ENCODE peak calls at places on chromosomes 5 and 9, in four cellular contexts. One of them, this sample, is unnamed.

GRCh38 chr5:122584411-122585110 is 190.3 kb upstream of the SNX2 start:
- DNase-seq in heart left ventricle: no peak
- DNase-seq in GM12878: no peak
- DNase-seq in Peyer's patch: no peak
- DNase-seq in this sample: no peak

GRCh38 chr5:10703676-10704075 is 57.4 kb downstream of the DAP start:
- DNase-seq in GM12878: no peak
- DNase-seq in heart left ventricle: no peak
- DNase-seq in Peyer's patch: peak; percentile 77
- DNase-seq in this sample: no peak

GRCh38 chr5:82884821-82885471 is 192.2 kb downstream of the TMEM167A start:
- DNase-seq in Peyer's patch: no peak
- DNase-seq in heart left ventricle: no peak
- DNase-seq in GM12878: no peak
- DNase-seq in this sample: no peak

GRCh38 chr9:119802621-119803020 is 433.4 kb upstream of the BRINP1 start:
- DNase-seq in GM12878: no peak
- DNase-seq in Peyer's patch: no peak
- DNase-seq in heart left ventricle: peak; percentile 28
- DNase-seq in this sample: peak; percentile 45

GRCh38 chr5:1762878-1763547 is 36.6 kb downstream of the MRPL36 start:
- DNase-seq in Peyer's patch: no peak
- DNase-seq in GM12878: no peak
- DNase-seq in heart left ventricle: no peak
- DNase-seq in this sample: no peak

GRCh38 chr9:130142635-130143034 is 29.6 kb upstream of the NCS1 start:
- DNase-seq in GM12878: no peak
- DNase-seq in Peyer's patch: no peak
- DNase-seq in heart left ventricle: no peak
- DNase-seq in this sample: no peak

GRCh38 chr5:134245101-134245604 is 19.3 kb upstream of the PPP2CA start:
- DNase-seq in heart left ventricle: peak; percentile 54
- DNase-seq in Peyer's patch: no peak
- DNase-seq in GM12878: no peak
- DNase-seq in this sample: no peak

GRCh38 chr9:2093920-2094597 is 78.9 kb downstream of the SMARCA2 start:
- DNase-seq in heart left ventricle: no peak
- DNase-seq in Peyer's patch: no peak
- DNase-seq in GM12878: no peak
- DNase-seq in this sample: no peak

GRCh38 chr5:53010819-53011218 is 21.7 kb downstream of the ITGA2 start:
- DNase-seq in heart left ventricle: no peak
- DNase-seq in Peyer's patch: no peak
- DNase-seq in GM12878: no peak
- DNase-seq in this sample: no peak

GRCh38 chr5:154087260-154087659 is 48.5 kb downstream of the MFAP3 start:
- DNase-seq in heart left ventricle: no peak
- DNase-seq in GM12878: no peak
- DNase-seq in Peyer's patch: no peak
- DNase-seq in this sample: no peak

GRCh38 chr9:137823986-137824771 is 53.4 kb upstream of the CACNA1B start:
- DNase-seq in GM12878: no peak
- DNase-seq in heart left ventricle: no peak
- DNase-seq in Peyer's patch: no peak
- DNase-seq in this sample: no peak

GRCh38 chr9:117783828-117784227 is 79.6 kb downstream of the TLR4 start:
- DNase-seq in GM12878: peak; percentile 67
- DNase-seq in heart left ventricle: no peak
- DNase-seq in Peyer's patch: no peak
- DNase-seq in this sample: no peak

GRCh38 chr9:131598121-131598520 is 52.8 kb downstream of the PRRT1B start:
- DNase-seq in Peyer's patch: no peak
- DNase-seq in GM12878: no peak
- DNase-seq in heart left ventricle: peak; percentile 44
- DNase-seq in this sample: no peak

GRCh38 chr5:93915142-93915553 is 173.7 kb upstream of the POU5F2 start:
- DNase-seq in heart left ventricle: no peak
- DNase-seq in GM12878: peak; percentile 5
- DNase-seq in Peyer's patch: no peak
- DNase-seq in this sample: no peak

GRCh38 chr5:471750-472058 is 28.7 kb downstream of the EXOC3 start:
- DNase-seq in GM12878: no peak
- DNase-seq in Peyer's patch: no peak
- DNase-seq in heart left ventricle: no peak
- DNase-seq in this sample: no peak

GRCh38 chr5:73182282-73182681 is 9.3 kb downstream of the TMEM174 start:
- DNase-seq in heart left ventricle: no peak
- DNase-seq in GM12878: no peak
- DNase-seq in Peyer's patch: no peak
- DNase-seq in this sample: no peak

GRCh38 chr5:84724181-84724580 is 339.5 kb upstream of the EDIL3 start:
- DNase-seq in heart left ventricle: no peak
- DNase-seq in GM12878: no peak
- DNase-seq in Peyer's patch: no peak
- DNase-seq in this sample: no peak

GRCh38 chr5:167255931-167256330 is 1035.5 kb upstream of the WWC1 start:
- DNase-seq in Peyer's patch: no peak
- DNase-seq in heart left ventricle: no peak
- DNase-seq in GM12878: no peak
- DNase-seq in this sample: no peak

GRCh38 chr5:541888-542692 is 17.8 kb upstream of the SLC9A3 start:
- DNase-seq in Peyer's patch: peak; percentile 48
- DNase-seq in GM12878: no peak
- DNase-seq in heart left ventricle: no peak
- DNase-seq in this sample: no peak

GRCh38 chr5:168443533-168443932 is 42.7 kb upstream of the RARS1 start:
- DNase-seq in GM12878: no peak
- DNase-seq in heart left ventricle: no peak
- DNase-seq in Peyer's patch: no peak
- DNase-seq in this sample: no peak

GRCh38 chr5:87276655-87277054 is 9.0 kb downstream of the RASA1 start:
- DNase-seq in GM12878: no peak
- DNase-seq in heart left ventricle: no peak
- DNase-seq in Peyer's patch: no peak
- DNase-seq in this sample: no peak

GRCh38 chr9:115226152-115226551 is 108.2 kb upstream of the TNC start:
- DNase-seq in GM12878: no peak
- DNase-seq in Peyer's patch: no peak
- DNase-seq in heart left ventricle: no peak
- DNase-seq in this sample: no peak
- TF ChIP-seq CTCF in GM12878: no peak
- TF ChIP-seq CTCF in Peyer's patch: no peak
- TF ChIP-seq CTCF in heart left ventricle: no peak
- TF ChIP-seq CTCF in this sample: no peak

GRCh38 chr9:37800631-37801286 is at the start of gene DCAF10:
- DNase-seq in heart left ventricle: peak; percentile 87
- DNase-seq in Peyer's patch: peak; percentile 93
- DNase-seq in GM12878: peak; percentile 40
- DNase-seq in this sample: peak; percentile 88
- H3K27ac ChIP-seq in heart left ventricle: peak within 1 kb of the TSS; percentile 92
- H3K27ac ChIP-seq in Peyer's patch: peak within 1 kb of the TSS; percentile 90
- H3K27ac ChIP-seq in GM12878: peak within 1 kb of the TSS; percentile 83
- H3K27ac ChIP-seq in this sample: peak within 1 kb of the TSS; percentile 86

GRCh38 chr5:146475190-146475801 is 28.2 kb downstream of the TCERG1 start:
- DNase-seq in GM12878: no peak
- DNase-seq in heart left ventricle: no peak
- DNase-seq in Peyer's patch: no peak
- DNase-seq in this sample: no peak
- TF ChIP-seq CTCF in GM12878: peak; percentile 31
- TF ChIP-seq CTCF in heart left ventricle: no peak
- TF ChIP-seq CTCF in Peyer's patch: no peak
- TF ChIP-seq CTCF in this sample: no peak

DNA sequence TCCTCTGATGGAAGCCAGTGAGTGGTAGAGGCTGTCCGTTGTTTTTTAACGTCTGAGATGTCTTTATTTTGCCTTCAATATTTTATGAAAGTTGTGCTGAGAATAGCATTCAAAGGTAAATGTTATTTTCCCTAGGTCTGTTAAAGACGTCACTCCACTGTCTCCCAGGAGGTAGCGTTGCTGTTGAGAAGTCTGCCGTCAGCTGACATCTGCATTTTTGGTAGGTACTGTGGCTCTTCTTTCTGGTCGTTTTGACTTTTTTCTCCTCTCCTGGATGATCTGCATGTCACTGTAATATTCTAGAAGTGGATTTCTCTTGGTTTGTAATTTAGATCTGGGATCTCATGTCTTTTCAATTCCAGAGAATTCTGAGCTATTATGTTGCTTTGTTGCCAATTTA is 26.4 kb downstream of the SURF6 start:
- DNase-seq in GM12878: no peak
- DNase-seq in heart left ventricle: no peak
- DNase-seq in Peyer's patch: no peak
- DNase-seq in this sample: no peak
- H3K27ac ChIP-seq in GM12878: no peak overlapping the region
- H3K27ac ChIP-seq in heart left ventricle: no peak overlapping the region
- H3K27ac ChIP-seq in Peyer's patch: no peak overlapping the region
- H3K27ac ChIP-seq in this sample: no peak overlapping the region

DNA sequence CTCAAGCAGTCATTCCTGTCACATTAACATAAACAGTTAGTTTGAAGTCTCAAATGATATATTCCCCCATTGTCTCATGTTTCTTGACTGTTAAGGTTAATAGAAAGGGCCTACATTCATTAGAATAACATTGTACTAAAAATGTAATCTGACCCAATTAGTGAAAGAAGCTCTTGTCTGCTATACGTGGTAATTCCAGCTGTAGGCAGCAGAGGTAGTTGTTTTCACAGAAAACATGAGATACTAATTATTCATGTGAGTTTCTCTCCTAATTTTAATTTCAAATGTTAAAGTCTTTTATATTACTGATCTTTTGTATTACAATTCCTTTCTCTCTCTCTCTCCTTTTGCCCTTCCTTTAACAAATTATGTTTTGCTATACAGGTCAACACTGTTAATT is 26.0 kb upstream of the AP3B1 start:
- DNase-seq in Peyer's patch: no peak
- DNase-seq in GM12878: no peak
- DNase-seq in heart left ventricle: no peak
- DNase-seq in this sample: no peak
- TF ChIP-seq CTCF in Peyer's patch: peak; percentile 66
- TF ChIP-seq CTCF in GM12878: peak; percentile 54
- TF ChIP-seq CTCF in heart left ventricle: peak; percentile 49
- TF ChIP-seq CTCF in this sample: peak; percentile 63

GRCh38 chr9:122113574-122113973 is 20.5 kb upstream of the TTLL11 start:
- DNase-seq in Peyer's patch: no peak
- DNase-seq in heart left ventricle: no peak
- DNase-seq in GM12878: no peak
- DNase-seq in this sample: no peak

GRCh38 chr9:122118343-122119165 is 25.4 kb upstream of the TTLL11 start:
- DNase-seq in Peyer's patch: no peak
- DNase-seq in GM12878: no peak
- DNase-seq in heart left ventricle: no peak
- DNase-seq in this sample: no peak

GRCh38 chr9:122115176-122116035 is 22.3 kb upstream of the TTLL11 start:
- DNase-seq in heart left ventricle: no peak
- DNase-seq in Peyer's patch: no peak
- DNase-seq in GM12878: no peak
- DNase-seq in this sample: no peak

GRCh38 chr9:122116448-122117173 is 23.5 kb upstream of the TTLL11 start:
- DNase-seq in GM12878: no peak
- DNase-seq in heart left ventricle: no peak
- DNase-seq in Peyer's patch: no peak
- DNase-seq in this sample: no peak

GRCh38 chr9:122116040-122116439 is 22.9 kb upstream of the TTLL11 start:
- DNase-seq in GM12878: no peak
- DNase-seq in Peyer's patch: no peak
- DNase-seq in heart left ventricle: no peak
- DNase-seq in this sample: no peak
- H3K27ac ChIP-seq in GM12878: no peak overlapping the region
- H3K27ac ChIP-seq in Peyer's patch: no peak overlapping the region
- H3K27ac ChIP-seq in heart left ventricle: no peak overlapping the region
- H3K27ac ChIP-seq in this sample: no peak overlapping the region

DNA sequence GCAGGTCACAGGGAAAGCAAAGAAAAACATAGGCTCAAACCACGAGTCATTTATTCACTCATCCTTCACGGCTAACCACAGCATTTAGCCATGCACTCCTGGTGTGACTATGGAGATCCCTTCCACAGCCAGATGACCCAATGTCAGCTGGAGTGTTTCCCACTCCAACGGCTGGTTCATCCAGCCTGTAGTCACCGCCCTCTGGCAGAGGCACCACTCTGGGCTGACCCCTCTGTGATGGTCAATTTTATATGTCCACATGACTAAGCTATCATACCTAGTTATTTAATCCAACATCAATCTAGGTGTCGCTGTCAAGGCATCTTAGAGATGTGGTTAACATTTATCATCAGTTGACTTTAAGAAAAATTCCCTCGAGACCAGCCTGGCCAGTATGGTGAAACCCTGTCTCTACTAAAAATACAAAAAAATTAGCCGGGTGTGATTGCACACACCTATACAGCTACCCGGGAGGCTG is 9.5 kb upstream of the PHF19 start:
- DNase-seq in heart left ventricle: no peak
- DNase-seq in GM12878: no peak
- DNase-seq in Peyer's patch: no peak
- DNase-seq in this sample: peak; percentile 30
- TF ChIP-seq CTCF in heart left ventricle: no peak
- TF ChIP-seq CTCF in GM12878: no peak
- TF ChIP-seq CTCF in Peyer's patch: no peak
- TF ChIP-seq CTCF in this sample: no peak

DNA sequence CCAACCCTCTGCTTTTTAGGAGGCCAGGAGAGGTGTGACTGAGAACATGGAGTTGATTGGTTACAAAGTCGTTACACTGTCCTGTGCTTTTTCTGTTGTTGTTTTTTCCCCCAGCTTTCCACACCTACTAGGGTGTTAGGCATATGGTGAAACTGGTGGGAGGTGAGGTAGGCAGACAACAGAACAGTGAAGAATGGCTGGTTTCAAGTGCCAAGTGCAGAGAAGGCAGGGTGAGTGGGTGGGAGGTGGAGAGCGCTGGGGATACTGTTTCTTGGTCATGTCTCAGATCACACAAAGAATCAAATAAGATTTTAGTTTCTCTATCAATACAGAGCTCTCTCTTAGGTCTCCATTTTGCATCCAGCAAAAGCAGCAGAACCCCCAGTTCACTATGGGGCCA is 2.2 kb upstream of the SPTAN1 start:
- DNase-seq in GM12878: no peak
- DNase-seq in Peyer's patch: no peak
- DNase-seq in heart left ventricle: no peak
- DNase-seq in this sample: no peak
- H3K27ac ChIP-seq in GM12878: no peak overlapping the region
- H3K27ac ChIP-seq in Peyer's patch: peak overlapping the region; percentile 99
- H3K27ac ChIP-seq in heart left ventricle: peak overlapping the region; percentile 96
- H3K27ac ChIP-seq in this sample: peak overlapping the region; percentile 99

GRCh38 chr5:21615195-21615765 is 1237.9 kb downstream of the CDH12 start:
- DNase-seq in heart left ventricle: no peak
- DNase-seq in GM12878: no peak
- DNase-seq in Peyer's patch: no peak
- DNase-seq in this sample: no peak

DNA sequence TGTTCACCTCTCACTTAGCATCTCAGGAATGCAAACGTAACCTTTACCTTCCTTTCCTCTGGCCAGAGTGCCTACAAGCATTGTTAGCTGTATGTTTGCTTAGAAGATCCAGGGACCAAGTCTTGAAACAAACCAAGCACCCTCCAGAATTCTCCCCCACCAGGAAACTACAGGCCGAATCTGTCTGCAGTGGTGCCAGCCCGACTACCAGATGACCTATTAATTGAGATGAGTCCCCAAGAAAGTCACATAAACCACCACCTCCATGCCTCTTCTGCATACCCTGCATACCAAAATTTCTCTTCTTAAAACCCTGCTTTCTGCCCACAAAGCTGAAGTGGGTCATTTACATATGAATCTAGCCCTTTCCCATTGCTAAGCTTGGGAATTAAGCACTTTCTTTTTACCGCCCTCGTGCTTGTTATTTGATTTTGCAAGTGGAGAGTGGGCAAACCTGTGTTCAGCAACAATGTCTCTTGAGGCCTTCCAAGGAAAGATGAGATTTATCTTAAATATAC is 1239.1 kb downstream of the CDH12 start:
- DNase-seq in GM12878: no peak
- DNase-seq in heart left ventricle: no peak
- DNase-seq in Peyer's patch: no peak
- DNase-seq in this sample: no peak
- TF ChIP-seq CTCF in GM12878: no peak
- TF ChIP-seq CTCF in heart left ventricle: no peak
- TF ChIP-seq CTCF in Peyer's patch: no peak
- TF ChIP-seq CTCF in this sample: no peak

This sample was measured in heart right ventricle.